ENCODE peak calls at places on chromosome 1, in seven cellular contexts. V is CD8-positive, alpha-beta T cell; F is PC-3; X is NB4; M is fibroblast of lung; B is WTC11; Y is lower lobe of right lung. D is an unnamed sample.

GRCh38 chr1:192476802-192477298 is 98.7 kb upstream of the RGS1 start:
- DNase-seq in M (peak), B (no peak), Y (peak), V (no peak), F (peak), X (peak), D (no peak)

GRCh38 chr1:53470584-53470983 is 11.4 kb downstream of the DMRTB1 start:
- DNase-seq in V (no peak), Y (no peak), X (no peak), B (no peak), M (no peak), F (no peak), D (no peak)

GRCh38 chr1:160046494-160047115 is 14.8 kb upstream of the PIGM start:
- DNase-seq in Y (no peak), F (peak), V (no peak), B (peak), M (peak), X (peak), D (no peak)

GRCh38 chr1:155729031-155729898 is 40.4 kb downstream of the DAP3 start:
- DNase-seq in X (peak), F (peak), Y (no peak), M (peak), B (peak), V (no peak), D (peak)

GRCh38 chr1:210764536-210764935 is 369.4 kb downstream of the KCNH1 start:
- DNase-seq in F (no peak), M (no peak), X (no peak), V (no peak), B (no peak), Y (no peak), D (no peak)

GRCh38 chr1:1115136-1115829 is 606 bp downstream of the C1orf159 start:
- DNase-seq in V (no peak), X (no peak), M (no peak), Y (peak), F (peak), B (no peak), D (no peak)

GRCh38 chr1:51329443-51330325 is 678 bp downstream of the TTC39A start:
- DNase-seq in V (no peak), M (no peak), Y (peak), F (peak), X (no peak), B (no peak), D (no peak)

GRCh38 chr1:203320546-203321272 is 15.4 kb downstream of the BTG2 start:
- DNase-seq in F (no peak), B (peak), X (peak), M (no peak), V (peak), Y (peak), D (no peak)

GRCh38 chr1:40232444-40232843 is 15.3 kb upstream of the TMCO2 start:
- DNase-seq in F (no peak), M (no peak), Y (no peak), B (no peak), X (no peak), V (no peak), D (no peak)

GRCh38 chr1:185440877-185441276 is 123.8 kb upstream of the IVNS1ABP start:
- DNase-seq in F (no peak), Y (no peak), M (no peak), V (no peak), X (no peak), B (no peak), D (no peak)

GRCh38 chr1:166947398-166948043 is 27.8 kb downstream of the ILDR2 start:
- DNase-seq in X (peak), B (peak), V (no peak), Y (peak), M (peak), F (no peak), D (peak)

GRCh38 chr1:29852248-29852647 is 615.9 kb downstream of the PTPRU start:
- DNase-seq in B (no peak), M (no peak), F (no peak), Y (no peak), X (no peak), V (no peak), D (no peak)

GRCh38 chr1:6143392-6143791 is 36.7 kb downstream of the CHD5 start:
- DNase-seq in V (no peak), X (no peak), B (no peak), M (no peak), F (peak), Y (no peak), D (no peak)

GRCh38 chr1:198143797-198144196 is 13.0 kb upstream of the NEK7 start:
- DNase-seq in X (no peak), V (no peak), Y (no peak), B (no peak), M (no peak), F (no peak), D (no peak)

GRCh38 chr1:16372535-16373340 is 5.7 kb downstream of the SZRD1 start:
- DNase-seq in M (no peak), V (no peak), B (no peak), Y (no peak), F (no peak), X (no peak), D (no peak)

GRCh38 chr1:109876617-109877319 is 33.9 kb upstream of the CSF1 start:
- DNase-seq in V (no peak), M (peak), Y (no peak), B (no peak), X (no peak), F (no peak), D (no peak)

GRCh38 chr1:205986848-205987247 is 16.3 kb downstream of the RAB7B start:
- DNase-seq in Y (no peak), B (no peak), V (no peak), M (no peak), X (no peak), F (no peak), D (no peak)

GRCh38 chr1:24215226-24215814 is 28.2 kb upstream of the IFNLR1 start:
- DNase-seq in M (no peak), B (no peak), V (no peak), Y (no peak), F (no peak), X (no peak), D (no peak)

DNA sequence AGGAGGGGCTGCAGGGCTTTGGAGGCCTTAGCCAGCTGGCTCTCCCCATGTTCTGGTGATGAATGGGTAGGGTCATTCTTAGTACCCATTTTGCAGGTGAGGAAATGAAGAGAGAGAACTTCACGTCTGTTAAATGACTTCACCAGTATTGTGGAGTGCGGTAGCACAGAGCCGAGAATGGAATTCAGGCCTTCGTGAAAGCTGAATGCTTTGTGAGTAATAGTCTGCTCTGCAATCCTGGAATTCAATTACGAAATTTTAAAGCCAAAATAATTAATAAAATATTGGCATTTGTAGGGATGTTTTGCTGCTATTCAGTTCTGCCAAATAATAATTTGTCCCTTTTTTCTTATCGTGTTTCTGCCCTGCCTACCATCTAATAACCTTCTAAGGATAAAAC is 197.7 kb downstream of the GREM2 start:
- DNase-seq in X (no peak), M (peak), F (no peak), Y (no peak), B (no peak), V (no peak), D (no peak)
- TF ChIP-seq CTCF in X (no peak), M (no peak), F (no peak), Y (no peak), B (no peak), V (no peak), D (no peak)

GRCh38 chr1:177909416-177909815 is 60.4 kb downstream of the SEC16B start:
- DNase-seq in X (no peak), Y (no peak), B (no peak), M (no peak), V (no peak), F (no peak), D (no peak)
- TF ChIP-seq CTCF in X (no peak), Y (no peak), B (no peak), M (no peak), V (no peak), F (no peak), D (no peak)

DNA sequence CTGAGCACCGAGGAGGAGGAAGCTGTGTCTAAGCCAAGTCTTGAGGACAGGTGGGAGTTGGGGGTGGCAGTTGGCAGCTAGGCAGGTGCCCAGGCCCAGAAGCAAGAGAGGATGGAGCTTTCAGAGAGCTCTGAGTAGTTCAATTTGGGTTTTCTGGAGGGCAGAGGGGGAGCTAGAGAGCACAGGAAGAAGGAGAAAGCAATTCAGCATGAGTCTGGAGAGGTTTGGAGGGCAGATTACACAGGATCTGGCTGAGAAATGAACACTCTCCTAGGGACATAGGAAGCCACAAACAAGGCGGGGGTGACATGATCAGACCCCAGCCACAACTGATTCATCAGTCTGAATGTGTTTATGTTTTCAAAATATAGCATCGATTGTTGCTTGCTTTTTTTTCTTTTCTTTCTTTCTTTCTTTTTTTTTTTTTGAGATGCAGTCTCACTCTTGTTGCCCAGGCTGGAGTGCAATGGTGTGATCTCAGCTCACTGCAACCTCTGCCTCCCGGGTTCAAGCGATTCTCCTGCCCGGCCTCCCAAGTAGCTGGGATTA is 23.8 kb downstream of the PTPRF start:
- DNase-seq in F (peak), V (no peak), M (peak), X (peak), Y (no peak), B (peak), D (no peak)
- TF ChIP-seq CTCF in F (peak), V (peak), M (peak), X (peak), Y (peak), B (peak), D (peak)

DNA sequence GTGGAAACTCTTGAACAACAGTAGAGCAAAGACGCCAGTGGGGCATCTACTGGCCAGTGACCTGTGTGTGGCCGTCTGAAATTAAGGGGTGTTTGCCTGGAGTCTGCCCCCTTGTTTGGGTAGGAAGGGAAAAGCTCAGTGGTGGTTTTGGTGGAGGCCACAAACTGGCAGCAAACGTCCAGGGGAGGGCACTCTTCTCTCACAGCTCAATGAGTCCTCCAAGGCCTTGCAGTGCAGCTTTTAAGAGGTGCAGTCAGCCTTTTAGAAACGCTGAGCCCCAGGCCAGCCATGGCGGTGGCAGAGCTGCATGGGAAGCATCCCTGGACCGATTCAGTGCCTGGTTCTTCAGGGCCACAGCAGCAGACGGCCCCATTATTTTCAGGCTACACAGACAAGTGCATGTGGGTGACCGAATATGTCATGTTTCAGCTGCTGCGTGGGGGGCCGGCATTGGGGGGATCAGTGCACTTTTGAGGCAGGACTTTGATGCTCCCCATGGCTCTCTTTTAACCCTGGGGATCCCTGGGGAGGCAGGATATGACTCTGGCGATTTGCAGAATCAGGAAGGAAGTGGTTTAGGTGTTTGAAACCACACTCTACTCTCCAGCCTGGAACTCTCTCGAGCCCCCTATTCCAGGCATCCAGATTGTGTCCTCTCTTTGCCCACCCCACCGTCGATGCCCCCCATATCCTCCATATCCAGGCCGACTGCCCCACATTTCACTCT is 414.0 kb downstream of the PRDM2 start:
- DNase-seq in Y (peak), V (no peak), B (peak), X (peak), M (peak), F (peak), D (no peak)
- TF ChIP-seq CTCF in Y (peak), V (no peak), B (peak), X (peak), M (peak), F (peak), D (peak)

GRCh38 chr1:27111771-27112573 is 43.0 kb downstream of the SLC9A1 start:
- DNase-seq in M (peak), F (peak), V (peak), X (peak), Y (peak), B (no peak), D (no peak)

GRCh38 chr1:27108588-27108987 is 46.3 kb downstream of the SLC9A1 start:
- DNase-seq in B (no peak), V (no peak), F (no peak), M (no peak), X (no peak), Y (no peak), D (no peak)

GRCh38 chr1:27106561-27107323 is 48.2 kb downstream of the SLC9A1 start:
- DNase-seq in B (no peak), V (no peak), Y (no peak), F (no peak), M (no peak), X (peak), D (no peak)

GRCh38 chr1:27105018-27105417 is 49.9 kb downstream of the SLC9A1 start:
- DNase-seq in X (no peak), F (no peak), Y (no peak), B (no peak), M (no peak), V (no peak), D (no peak)

DNA sequence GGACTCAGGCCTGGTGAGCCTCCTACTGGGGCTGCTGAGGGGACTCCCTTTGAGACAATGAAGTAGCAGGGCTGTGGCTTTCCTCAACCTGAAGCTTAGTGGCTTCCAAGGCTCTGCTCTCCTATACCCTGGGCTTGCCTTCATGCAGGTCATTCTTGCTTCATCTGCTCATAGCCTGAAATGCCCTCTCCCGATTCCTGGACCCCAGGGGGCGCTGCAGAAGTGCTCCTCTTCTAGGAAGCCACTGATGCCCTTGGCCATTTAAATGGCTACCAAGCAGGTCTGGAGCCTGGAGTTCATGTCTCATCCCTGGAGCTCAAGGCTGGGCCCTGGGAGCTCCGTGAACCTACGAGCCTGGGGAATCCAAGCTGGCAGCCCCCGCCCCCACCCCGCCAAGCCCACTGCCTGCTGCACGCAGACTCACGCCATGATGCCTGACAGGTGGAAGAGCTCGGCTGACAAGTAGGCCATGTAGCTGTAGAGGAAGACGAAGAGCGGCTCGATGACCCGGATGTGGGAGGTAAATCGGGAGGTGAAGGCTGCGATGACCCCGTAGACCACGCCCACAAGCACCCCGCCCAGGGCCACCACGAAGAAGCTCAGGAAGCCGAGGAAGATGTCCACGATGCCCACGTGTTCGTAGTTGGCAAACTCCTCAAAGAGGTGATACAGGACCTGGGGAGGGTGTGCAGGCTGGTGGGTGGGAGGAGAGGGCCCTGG is 45.7 kb downstream of the SLC9A1 start:
- DNase-seq in X (peak), Y (no peak), V (no peak), M (no peak), B (peak), F (peak), D (no peak)
- TF ChIP-seq CTCF in X (peak), Y (peak), V (no peak), M (peak), B (peak), F (peak), D (peak)

GRCh38 chr1:99766378-99766800 is at the start of gene FRRS1:
- DNase-seq in V (no peak), M (peak), Y (peak), X (peak), B (peak), F (peak), D (no peak)
- TF ChIP-seq CTCF in V (no peak), M (no peak), Y (no peak), X (no peak), B (no peak), F (no peak), D (no peak)

DNA sequence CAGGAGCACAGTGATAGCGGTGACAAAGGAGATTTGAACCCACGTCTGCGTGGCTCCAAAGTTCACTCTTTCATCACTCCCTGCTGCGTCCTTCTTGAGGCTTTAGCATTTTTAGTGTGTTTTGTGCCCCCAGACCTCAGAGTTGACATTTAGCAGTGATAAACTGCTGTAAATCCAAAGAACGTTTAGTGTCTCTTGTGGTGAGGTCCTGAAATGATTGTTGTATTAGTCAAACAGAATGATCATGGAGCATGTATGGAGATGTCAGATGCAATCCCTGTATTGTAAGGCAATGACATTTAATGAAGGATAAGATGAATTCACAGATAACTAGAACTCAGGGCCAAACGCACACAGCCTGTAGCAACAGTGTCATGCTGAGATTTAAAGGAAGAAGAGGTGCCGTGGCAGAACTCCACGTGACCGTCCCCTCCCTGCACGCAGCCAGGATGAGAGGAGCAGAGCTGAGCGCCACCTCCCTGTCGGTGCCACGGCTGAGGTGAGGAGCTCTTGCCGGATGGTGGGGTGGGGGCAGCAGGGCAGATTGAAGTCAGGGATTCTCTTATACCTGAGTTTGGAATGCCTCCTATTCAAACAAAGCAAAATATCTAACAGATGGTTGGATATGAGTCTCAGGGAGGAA is 30.0 kb downstream of the NTPCR start:
- DNase-seq in M (no peak), F (no peak), X (no peak), B (peak), V (no peak), Y (no peak), D (no peak)
- TF ChIP-seq CTCF in M (no peak), F (no peak), X (no peak), B (no peak), V (no peak), Y (no peak), D (no peak)